ENCODE peak calls at places on chromosomes 16 and 17, in four cellular contexts. P, T, R and X are unnamed samples.
A peak's percentile ranks its signal among the peaks of the same experiment; 100 is the strongest.

GRCh38 chr16:30777591-30778297 is 9.3 kb downstream of the ZNF629 start:
- DNase-seq in P (no peak), T (no peak), R (no peak), X (no peak)

GRCh38 chr16:85235988-85236831 is 123.9 kb upstream of the CIBAR2 start:
- DNase-seq in P (no peak), T (no peak), R (no peak), X (no peak)

GRCh38 chr16:15434425-15435215 is at the start of gene BMERB1:
- DNase-seq in P (no peak), T (no peak), R (peak; percentile 91), X (peak; percentile 46)

GRCh38 chr17:46832945-46833839 is 14.7 kb upstream of the WNT3 start:
- DNase-seq in P (peak; percentile 57), T (no peak), R (no peak), X (no peak)

GRCh38 chr16:71288570-71288889 is 672 bp downstream of the CMTR2 start:
- DNase-seq in P (no peak), T (no peak), R (no peak), X (no peak)

GRCh38 chr16:23524886-23525285 is 14.6 kb upstream of the GGA2 start:
- DNase-seq in P (no peak), T (no peak), R (no peak), X (no peak)

GRCh38 chr16:82653550-82654511 is 27.1 kb downstream of the CDH13 start:
- DNase-seq in P (peak; percentile 19), T (peak; percentile 90), R (no peak), X (no peak)

GRCh38 chr16:88069397-88070168 is 118.3 kb downstream of the BANP start:
- DNase-seq in P (no peak), T (peak; percentile 39), R (no peak), X (no peak)

GRCh38 chr17:50052822-50053653 is 2.9 kb upstream of the ITGA3 start:
- DNase-seq in P (peak; percentile 57), T (no peak), R (no peak), X (no peak)

GRCh38 chr16:63613701-63614100 is 1508.2 kb downstream of the CDH11 start:
- DNase-seq in P (peak; percentile 2), T (no peak), R (no peak), X (no peak)

GRCh38 chr17:41518789-41519449 is at the start of gene KRT15:
- DNase-seq in P (no peak), T (no peak), R (no peak), X (no peak)

GRCh38 chr17:38867179-38867994 is 2.5 kb upstream of the LASP1 start:
- DNase-seq in P (peak; percentile 77), T (peak; percentile 73), R (peak; percentile 86), X (no peak)

GRCh38 chr16:77409311-77409710 is 25.5 kb downstream of the ADAMTS18 start:
- DNase-seq in P (no peak), T (no peak), R (no peak), X (no peak)

GRCh38 chr17:80678621-80679020 is 134.0 kb downstream of the RPTOR start:
- DNase-seq in P (no peak), T (no peak), R (no peak), X (no peak)
- H3K4me3 ChIP-seq in P (no peak overlapping the region), T (no peak overlapping the region), R (no peak overlapping the region), X (no peak overlapping the region)

GRCh38 chr17:4554441-4554996 is 665 bp downstream of the MYBBP1A start:
- DNase-seq in P (no peak), T (no peak), R (no peak), X (no peak)
- TF ChIP-seq SUZ12 in P (no peak), T (no peak), R (no peak), X (no peak)

GRCh38 chr17:1143573-1143972 is 36.2 kb downstream of the ABR start:
- DNase-seq in P (no peak), T (no peak), R (no peak), X (peak; percentile 30)
- H3K4me3 ChIP-seq in P (no peak overlapping the region), T (no peak overlapping the region), R (no peak overlapping the region), X (no peak overlapping the region)

DNA sequence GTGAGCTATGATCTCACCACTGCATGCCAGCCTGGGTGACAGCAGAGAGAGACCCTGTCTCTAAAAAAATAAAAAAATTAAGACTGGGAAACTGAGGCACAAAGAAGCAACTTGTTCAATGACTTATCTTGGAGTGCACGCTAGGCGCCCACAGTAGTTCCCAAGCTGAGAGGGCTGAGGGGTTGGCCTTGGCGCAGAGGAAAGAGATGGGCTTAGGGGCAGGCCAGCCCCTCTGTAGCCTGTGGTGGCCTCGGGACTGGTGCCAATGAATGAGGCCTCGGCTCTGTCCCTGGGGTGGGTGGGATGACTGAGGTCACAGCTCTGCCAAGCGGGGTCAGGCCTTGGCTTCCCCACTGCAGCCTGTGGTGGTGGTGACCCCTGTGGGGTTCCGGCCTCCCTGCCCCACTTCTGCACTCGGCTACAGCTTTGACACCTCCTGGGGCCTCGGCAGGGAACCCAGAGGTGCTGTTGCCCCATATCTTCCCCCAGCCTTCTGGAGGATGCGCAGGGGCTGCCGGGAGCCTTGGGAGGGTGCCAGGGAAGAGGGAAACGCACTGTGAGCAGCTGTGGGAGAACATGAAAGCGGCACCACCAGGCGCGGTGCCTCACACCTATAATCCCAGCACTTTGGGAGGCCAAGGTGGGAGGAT is 46.0 kb downstream of the BEAN1 start:
- DNase-seq in P (no peak), T (no peak), R (no peak), X (no peak)
- TF ChIP-seq SUZ12 in P (no peak), T (no peak), R (no peak), X (no peak)

GRCh38 chr17:28612531-28612930 is 1.5 kb downstream of the RSKR start:
- DNase-seq in P (no peak), T (no peak), R (no peak), X (no peak)
- H3K4me3 ChIP-seq in P (no peak overlapping the region), T (no peak overlapping the region), R (no peak overlapping the region), X (no peak overlapping the region)

GRCh38 chr17:21126645-21127507 is at the start of gene DHRS7B:
- DNase-seq in P (peak; percentile 95), T (peak; percentile 95), R (peak; percentile 98), X (peak; percentile 90)

GRCh38 chr17:21125862-21126261 is 902 bp upstream of the DHRS7B start:
- DNase-seq in P (no peak), T (no peak), R (no peak), X (no peak)

GRCh38 chr17:21129023-21129681 is 2.4 kb downstream of the DHRS7B start:
- DNase-seq in P (peak; percentile 22), T (no peak), R (no peak), X (no peak)

GRCh38 chr17:21124096-21124495 is 2.7 kb upstream of the DHRS7B start:
- DNase-seq in P (no peak), T (no peak), R (no peak), X (no peak)

GRCh38 chr17:21127508-21128077 is 829 bp downstream of the DHRS7B start:
- DNase-seq in P (no peak), T (no peak), R (no peak), X (no peak)
- TF ChIP-seq SUZ12 in P (no peak), T (no peak), R (no peak), X (no peak)

DNA sequence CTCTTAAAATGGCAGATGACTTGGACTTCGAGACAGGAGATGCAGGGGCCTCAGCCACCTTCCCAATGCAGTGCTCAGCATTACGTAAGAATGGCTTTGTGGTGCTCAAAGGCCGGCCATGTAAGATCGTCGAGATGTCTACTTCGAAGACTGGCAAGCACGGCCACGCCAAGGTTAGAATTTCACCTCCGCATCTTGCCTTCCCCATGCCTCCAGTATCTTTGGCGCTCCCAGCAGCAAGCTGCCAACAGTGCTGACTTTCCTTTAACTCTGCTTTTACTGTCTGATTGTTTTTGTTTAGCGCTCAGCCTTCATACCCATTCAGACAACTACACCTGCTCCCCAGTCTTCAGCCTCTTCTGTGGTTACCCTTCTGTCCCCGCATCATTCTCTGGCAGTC is 2.2 kb downstream of the EIF5A start:
- DNase-seq in P (no peak), T (no peak), R (no peak), X (no peak)
- H3K4me3 ChIP-seq in P (peak overlapping the region; percentile 3), T (peak overlapping the region; percentile 99), R (no peak overlapping the region), X (peak overlapping the region; percentile 94)